ENCODE peak calls at places on chromosome 6, in five cellular contexts. Y is mammary epithelial cell, X is RWPE1, T is uterus, D is cardiac muscle cell. V is an unnamed sample.
A peak's percentile ranks its signal among the peaks of the same experiment; 100 is the strongest.

GRCh38 chr6:90233994-90234393 is 62.6 kb downstream of the BACH2 start:
- DNase-seq in Y (no peak), X (no peak), D (no peak), T (no peak), V (no peak)

GRCh38 chr6:14792118-14792955 is 453.5 kb upstream of the JARID2 start:
- DNase-seq in D (no peak), X (no peak), Y (no peak), T (no peak), V (no peak)

GRCh38 chr6:142302427-142303190 is 802 bp downstream of the ADGRG6 start:
- DNase-seq in D (no peak), T (no peak), Y (peak; percentile 60), X (peak; percentile 40), V (no peak)

GRCh38 chr6:73802366-73802765 is 106.4 kb downstream of the CD109 start:
- DNase-seq in X (no peak), T (no peak), D (no peak), Y (no peak), V (no peak)

GRCh38 chr6:126664271-126664670 is 324.4 kb downstream of the CENPW start:
- DNase-seq in X (no peak), D (no peak), T (no peak), Y (no peak), V (no peak)

GRCh38 chr6:18260448-18261106 is 3.8 kb downstream of the DEK start:
- DNase-seq in D (peak; percentile 28), X (no peak), Y (peak; percentile 83), T (no peak), V (no peak)

GRCh38 chr6:110731196-110731595 is 84.1 kb downstream of the CDK19 start:
- DNase-seq in X (no peak), Y (no peak), T (no peak), D (no peak), V (no peak)

GRCh38 chr6:17679726-17680125 is 27.0 kb downstream of the NUP153 start:
- DNase-seq in T (no peak), D (no peak), X (no peak), Y (no peak), V (no peak)

GRCh38 chr6:2109796-2110195 is 135.6 kb downstream of the GMDS start:
- DNase-seq in X (no peak), D (no peak), T (no peak), Y (no peak), V (no peak)

GRCh38 chr6:129491436-129491835 is 218.5 kb downstream of the ARHGAP18 start:
- DNase-seq in Y (no peak), X (no peak), T (no peak), D (no peak), V (no peak)

GRCh38 chr6:66717786-66718185 is 1010.8 kb upstream of the EYS start:
- DNase-seq in X (no peak), D (no peak), T (no peak), Y (no peak), V (no peak)

GRCh38 chr6:26595669-26596269 is 984 bp upstream of the ABT1 start:
- DNase-seq in Y (peak; percentile 69), D (peak; percentile 90), X (peak; percentile 68), T (peak; percentile 91), V (peak; percentile 95)

GRCh38 chr6:131937703-131938631 is 13.2 kb downstream of the CCN2 start:
- DNase-seq in Y (no peak), D (peak; percentile 99), X (no peak), T (peak; percentile 21), V (no peak)

GRCh38 chr6:73796881-73797280 is 100.9 kb downstream of the CD109 start:
- DNase-seq in X (no peak), Y (no peak), T (no peak), D (no peak), V (no peak)

GRCh38 chr6:150266963-150267685 is 101.7 kb upstream of the IYD start:
- DNase-seq in X (no peak), D (no peak), Y (peak; percentile 56), T (no peak), V (no peak)

GRCh38 chr6:16519265-16520242 is 241.7 kb downstream of the ATXN1 start:
- DNase-seq in D (peak; percentile 61), Y (peak; percentile 35), T (no peak), X (no peak), V (no peak)

GRCh38 chr6:127204278-127204677 is 62.4 kb upstream of the RNF146 start:
- DNase-seq in D (no peak), Y (no peak), T (no peak), X (no peak), V (no peak)

GRCh38 chr6:170235726-170236125 is 55.2 kb downstream of the DLL1 start:
- DNase-seq in D (no peak), T (no peak), Y (no peak), X (no peak), V (peak; percentile 61)

GRCh38 chr6:19713984-19714383 is 123.2 kb upstream of the ID4 start:
- DNase-seq in X (no peak), Y (no peak), D (no peak), T (no peak), V (no peak)

GRCh38 chr6:235763-236360 is 56.4 kb upstream of the DUSP22 start:
- DNase-seq in T (no peak), X (no peak), Y (peak; percentile 19), D (peak; percentile 66), V (no peak)

GRCh38 chr6:1762203-1762602 is 152.5 kb downstream of the FOXC1 start:
- DNase-seq in D (no peak), Y (peak; percentile 98), X (no peak), T (no peak), V (no peak)

GRCh38 chr6:20790032-20790791 is 256.0 kb downstream of the CDKAL1 start:
- DNase-seq in X (no peak), D (no peak), Y (no peak), T (no peak), V (no peak)

GRCh38 chr6:134357110-134357509 is 39.2 kb upstream of the SGK1 start:
- DNase-seq in D (no peak), T (no peak), Y (peak; percentile 49), X (no peak), V (no peak)

GRCh38 chr6:4253604-4254211 is 118.3 kb upstream of the ECI2 start:
- DNase-seq in X (peak; percentile 65), T (no peak), Y (peak; percentile 39), D (peak; percentile 86), V (no peak)

GRCh38 chr6:32291549-32291948 is 67.7 kb upstream of the NOTCH4 start:
- DNase-seq in Y (no peak), T (no peak), X (no peak), D (no peak), V (no peak)

GRCh38 chr6:87822011-87822410 is 120.0 kb upstream of the AKIRIN2 start:
- DNase-seq in D (no peak), T (no peak), X (no peak), Y (no peak), V (no peak)

GRCh38 chr6:82022614-82023102 is 224.9 kb downstream of the IBTK start:
- DNase-seq in D (peak; percentile 74), Y (peak; percentile 94), T (no peak), X (peak; percentile 53), V (no peak)

GRCh38 chr6:45970326-45970725 is 45.3 kb downstream of the CLIC5 start:
- DNase-seq in Y (no peak), X (no peak), D (no peak), T (no peak), V (no peak)
- H3K27ac ChIP-seq in Y (no peak overlapping the region), X (no peak overlapping the region), D (peak overlapping the region; percentile 1), T (no peak overlapping the region), V (no peak overlapping the region)

GRCh38 chr6:136923116-136923953 is 1.2 kb downstream of the SLC35D3 start:
- DNase-seq in Y (no peak), D (no peak), T (no peak), X (no peak), V (peak; percentile 70)

GRCh38 chr6:136930528-136930927 is 8.4 kb downstream of the SLC35D3 start:
- DNase-seq in D (no peak), T (no peak), Y (no peak), X (no peak), V (no peak)

GRCh38 chr6:136923954-136924291 is 1.8 kb downstream of the SLC35D3 start:
- DNase-seq in T (no peak), D (no peak), Y (no peak), X (no peak), V (no peak)

GRCh38 chr6:136926383-136926782 is 4.3 kb downstream of the SLC35D3 start:
- DNase-seq in X (no peak), Y (no peak), T (no peak), D (no peak), V (no peak)

DNA sequence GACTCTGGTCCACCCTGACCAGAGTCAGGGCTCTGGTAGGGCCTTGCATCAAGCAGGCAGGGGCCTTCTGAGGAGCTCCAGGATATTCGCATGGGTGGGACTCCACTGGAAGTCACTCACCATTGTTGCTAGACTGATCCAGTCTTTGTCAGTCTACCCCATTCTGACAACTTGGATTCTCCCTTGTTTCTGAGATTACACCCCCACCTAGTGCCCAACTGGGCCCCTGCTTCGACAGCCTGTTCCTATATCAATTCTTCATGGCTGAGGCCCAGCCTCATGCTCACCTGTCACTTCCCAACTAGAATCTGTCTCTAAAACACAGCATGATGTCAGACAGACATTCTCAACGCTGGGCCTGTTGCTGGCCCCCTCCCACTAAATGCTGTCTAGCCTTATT is 5.2 kb downstream of the SLC35D3 start:
- DNase-seq in D (peak; percentile 25), X (peak; percentile 31), T (no peak), Y (peak; percentile 8), V (no peak)
- TF ChIP-seq CTCF in D (peak; percentile 34), X (no peak), T (no peak), Y (peak; percentile 26), V (no peak)

GRCh38 chr6:98458713-98459112 is 375.7 kb upstream of the POU3F2 start:
- DNase-seq in Y (no peak), X (no peak), T (no peak), D (no peak), V (no peak)
- H3K27ac ChIP-seq in Y (no peak overlapping the region), X (no peak overlapping the region), T (no peak overlapping the region), D (no peak overlapping the region), V (no peak overlapping the region)

DNA sequence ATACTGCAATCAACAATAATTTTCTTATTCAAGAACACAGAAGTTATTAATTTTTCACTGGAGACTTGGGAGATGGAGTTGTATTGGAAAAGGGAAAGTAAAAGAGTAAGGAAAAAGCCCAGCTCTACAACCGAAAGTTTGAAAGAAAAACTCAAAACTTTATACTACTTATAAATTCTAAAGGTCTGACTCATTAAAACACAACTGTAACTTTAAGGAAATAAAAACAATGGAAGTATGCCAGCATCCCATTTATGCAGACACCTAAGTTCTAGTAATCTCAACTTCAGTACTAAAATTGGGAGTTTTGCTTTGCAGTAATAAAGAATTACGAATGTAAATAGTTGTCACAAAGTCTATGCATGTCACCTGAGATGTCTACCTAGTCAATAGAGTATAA is 80.6 kb downstream of the IRAK1BP1 start:
- DNase-seq in X (no peak), T (no peak), D (peak; percentile 35), Y (no peak), V (no peak)
- TF ChIP-seq CTCF in X (no peak), T (no peak), D (no peak), Y (no peak), V (no peak)

DNA sequence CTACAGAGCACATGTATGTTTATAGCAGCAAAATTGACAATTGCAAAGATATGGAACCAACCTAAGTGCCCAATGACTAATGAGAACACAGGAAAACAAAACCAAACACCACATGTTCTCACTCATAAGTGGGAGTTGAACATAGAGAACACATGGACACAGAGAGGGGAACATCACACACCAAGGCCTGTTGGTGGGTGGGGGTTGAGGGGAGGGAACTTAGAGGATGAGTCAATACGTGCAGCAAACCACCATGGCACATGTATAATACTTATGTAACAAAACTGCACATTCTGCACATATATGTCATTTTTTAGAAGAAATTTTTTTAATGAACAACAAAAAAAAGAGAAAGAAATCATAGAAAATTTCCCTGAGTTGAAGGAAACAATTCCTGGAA is 3.9 kb downstream of the EPM2A start:
- DNase-seq in X (no peak), Y (no peak), T (no peak), D (peak; percentile 39), V (no peak)
- H3K27ac ChIP-seq in X (no peak overlapping the region), Y (no peak overlapping the region), T (no peak overlapping the region), D (no peak overlapping the region), V (no peak overlapping the region)

GRCh38 chr6:162907876-162908481 is 180.2 kb downstream of the PACRG start:
- DNase-seq in Y (peak; percentile 2), T (no peak), D (peak; percentile 63), X (no peak), V (no peak)
- TF ChIP-seq CTCF in Y (peak; percentile 34), T (no peak), D (peak; percentile 49), X (no peak), V (peak; percentile 28)